ENCODE peak calls at places on chromosomes 11 and 22, in eight cellular contexts. H is NCI-H2227 treated with DMSO at 0.1 percent for 48 hours; O is right cardiac atrium; Y is fibroblast of pulmonary artery; X is naive thymus-derived CD8-positive, alpha-beta T cell; C is HuH-7.5; J is NCI-H460; A is stomach. K is an unnamed sample.

GRCh38 chr11:3840870-3841425 is at the start of gene RHOG:
- DNase-seq in X (no peak), Y (peak), O (peak), H (peak), J (peak), C (peak), A (peak), K (peak)

GRCh38 chr11:76239483-76240142 is 33.3 kb upstream of the WNT11 start:
- DNase-seq in Y (no peak), X (no peak), O (peak), C (no peak), A (no peak), J (no peak), H (no peak), K (no peak)

GRCh38 chr11:105577645-105578044 is 32.2 kb upstream of the GRIA4 start:
- DNase-seq in Y (peak), X (no peak), C (peak), O (no peak), A (no peak), H (no peak), J (no peak), K (no peak)

GRCh38 chr11:111635706-111636045 is 33.4 kb downstream of the SIK2 start:
- DNase-seq in O (peak), A (no peak), H (no peak), Y (peak), C (no peak), X (no peak), J (no peak), K (no peak)

GRCh38 chr22:19179472-19180048 is 1.0 kb upstream of the SLC25A1 start:
- DNase-seq in X (peak), J (peak), Y (peak), O (peak), H (peak), C (peak), A (peak), K (peak)

GRCh38 chr11:26134481-26135355 is 197.2 kb upstream of the ANO3 start:
- DNase-seq in J (peak), O (no peak), Y (peak), X (no peak), H (peak), C (no peak), A (no peak), K (no peak)

GRCh38 chr11:111820059-111820375 is 51.4 kb downstream of the ALG9 start:
- DNase-seq in A (no peak), O (no peak), C (no peak), Y (no peak), X (no peak), H (no peak), J (no peak), K (no peak)

GRCh38 chr22:42649261-42650056 is at the start of gene CYB5R3:
- DNase-seq in J (peak), O (peak), H (peak), X (peak), Y (peak), C (peak), A (peak), K (peak)

GRCh38 chr22:33539902-33540751 is 380.1 kb downstream of the LARGE1 start:
- DNase-seq in A (peak), X (no peak), H (no peak), Y (no peak), J (no peak), O (peak), C (peak), K (no peak)

GRCh38 chr11:80627364-80627763 is 1186.5 kb upstream of the TENM4 start:
- DNase-seq in J (no peak), C (no peak), H (no peak), Y (no peak), A (no peak), O (no peak), X (no peak), K (no peak)

GRCh38 chr22:48885271-48885918 is 942.3 kb downstream of the BRD1 start:
- DNase-seq in O (no peak), X (no peak), H (no peak), J (no peak), C (no peak), Y (no peak), A (no peak), K (no peak)

GRCh38 chr11:112279901-112280267 is 19.2 kb upstream of the PLET1 start:
- DNase-seq in X (peak), C (no peak), J (peak), Y (peak), H (peak), O (peak), A (peak), K (peak)

GRCh38 chr11:61497876-61498275 is 10.7 kb upstream of the LRRC10B start:
- DNase-seq in O (no peak), X (no peak), A (no peak), H (no peak), C (no peak), Y (no peak), J (no peak), K (no peak)

GRCh38 chr11:71249301-71249700 is 3.1 kb downstream of the SHANK2 start:
- DNase-seq in X (no peak), C (no peak), O (no peak), J (no peak), A (peak), Y (no peak), H (no peak), K (no peak)

GRCh38 chr22:40007826-40008710 is 13.3 kb downstream of the FAM83F start:
- DNase-seq in J (peak), A (no peak), X (no peak), O (no peak), C (no peak), H (no peak), Y (no peak), K (no peak)

GRCh38 chr11:84902445-84902844 is 724.7 kb downstream of the DLG2 start:
- DNase-seq in H (peak), J (no peak), A (no peak), Y (no peak), X (no peak), C (no peak), O (no peak), K (no peak)

GRCh38 chr22:43446881-43447280 is 35.1 kb downstream of the MPPED1 start:
- DNase-seq in X (no peak), Y (no peak), C (no peak), H (no peak), J (no peak), O (no peak), A (peak), K (no peak)

GRCh38 chr11:71214553-71215371 is 37.6 kb downstream of the SHANK2 start:
- DNase-seq in H (no peak), O (no peak), A (no peak), Y (no peak), C (no peak), J (no peak), X (no peak), K (no peak)

GRCh38 chr22:45709004-45709739 is 37.5 kb downstream of the ATXN10 start:
- DNase-seq in Y (peak), A (no peak), C (no peak), J (no peak), X (no peak), O (no peak), H (peak), K (no peak)

GRCh38 chr11:10307022-10307410 is 2.1 kb downstream of the ADM start:
- DNase-seq in H (no peak), A (no peak), J (no peak), O (no peak), X (peak), C (peak), Y (peak), K (no peak)

GRCh38 chr11:93494341-93494740 is 48.9 kb downstream of the SMCO4 start:
- DNase-seq in X (no peak), A (no peak), Y (no peak), O (no peak), J (no peak), C (no peak), H (no peak), K (no peak)

GRCh38 chr11:117843666-117844484 is 19.3 kb upstream of the FXYD2 start:
- DNase-seq in X (peak), Y (peak), A (peak), J (peak), H (peak), O (peak), C (no peak), K (peak)

GRCh38 chr11:85626496-85626895 is 648 bp downstream of the DLG2 start:
- DNase-seq in A (peak), Y (no peak), O (no peak), H (no peak), J (no peak), C (no peak), X (no peak), K (no peak)